ENCODE peak calls at places on chromosomes 11 and 22, in six cellular contexts. Q is heart left ventricle; H is activated T-cell treated with anti-CD3 and anti-CD28 coated beads, Interleukin-2, amount 50 U/mL, for 4 hours; E is 8988T; S is aorta; R is NCI-H1105. C is an unnamed sample.

GRCh38 chr22:41263704-41264103 is 22.3 kb downstream of the RANGAP1 start:
- DNase-seq in H (no peak), E (no peak), R (no peak), Q (no peak), S (no peak), C (no peak)

GRCh38 chr22:38935616-38936015 is 21.8 kb upstream of the APOBEC3A start:
- DNase-seq in Q (no peak), E (no peak), H (no peak), S (no peak), R (no peak), C (no peak)

GRCh38 chr22:39534591-39535301 is 2.2 kb upstream of the RPS19BP1 start:
- DNase-seq in Q (peak; percentile 76), R (peak; percentile 55), H (peak; percentile 78), E (peak; percentile 73), S (peak; percentile 95), C (peak; percentile 90)

GRCh38 chr11:57321388-57321995 is 3.3 kb downstream of the TNKS1BP1 start:
- DNase-seq in E (no peak), R (no peak), H (no peak), Q (no peak), S (no peak), C (no peak)

GRCh38 chr22:28231423-28231822 is 312.4 kb upstream of the PITPNB start:
- DNase-seq in R (no peak), H (no peak), S (no peak), E (no peak), Q (no peak), C (no peak)

GRCh38 chr22:24200616-24201212 is 19.4 kb downstream of the SUSD2 start:
- DNase-seq in H (no peak), R (no peak), E (no peak), Q (no peak), S (no peak), C (no peak)

GRCh38 chr11:66625041-66625751 is 8.8 kb downstream of the RBM14 start:
- DNase-seq in E (no peak), S (no peak), Q (no peak), H (no peak), R (no peak), C (no peak)

GRCh38 chr11:134176284-134176683 is 47.5 kb downstream of the NCAPD3 start:
- DNase-seq in H (no peak), Q (peak; percentile 30), E (no peak), R (no peak), S (peak; percentile 32), C (no peak)

GRCh38 chr11:44582641-44583352 is 17.3 kb downstream of the CD82 start:
- DNase-seq in Q (no peak), E (no peak), R (no peak), H (no peak), S (no peak), C (no peak)